ENCODE peak calls at places on chromosomes 16 and 17, in six cellular contexts. N is astrocyte of the cerebellum, Y is RWPE2, S is fibroblast of mammary gland, H is heart left ventricle, M is vagina. W is an unnamed sample.

GRCh38 chr16:8849411-8850011 is 19.3 kb downstream of the CARHSP1 start:
- DNase-seq in N (no peak), Y (peak; percentile 84), S (peak; percentile 87), H (no peak), M (no peak), W (no peak)

GRCh38 chr16:66845791-66846221 is 1.6 kb downstream of the CA7 start:
- DNase-seq in N (no peak), Y (peak; percentile 45), S (no peak), H (no peak), M (no peak), W (no peak)

GRCh38 chr16:19119564-19119963 is 5.8 kb downstream of the ITPRIPL2 start:
- DNase-seq in N (no peak), Y (no peak), S (peak; percentile 97), H (no peak), M (no peak), W (no peak)

GRCh38 chr16:35691057-35691456 is 2231.6 kb downstream of the TP53TG3F start:
- DNase-seq in N (no peak), Y (peak; percentile 23), S (no peak), H (no peak), M (no peak), W (no peak)

GRCh38 chr16:22141746-22142145 is 20.6 kb upstream of the SDR42E2 start:
- DNase-seq in N (no peak), Y (no peak), S (peak; percentile 47), H (no peak), M (no peak), W (no peak)

GRCh38 chr17:34981538-34982241 is 1.4 kb downstream of the LIG3 start:
- DNase-seq in N (no peak), Y (no peak), S (peak; percentile 68), H (no peak), M (no peak), W (no peak)

GRCh38 chr17:35520043-35520442 is 17.4 kb downstream of the SLFN12L start:
- DNase-seq in N (no peak), Y (no peak), S (no peak), H (no peak), M (no peak), W (no peak)

GRCh38 chr17:59696682-59697277 is 10.4 kb downstream of the PTRH2 start:
- DNase-seq in N (no peak), Y (no peak), S (no peak), H (no peak), M (no peak), W (no peak)

GRCh38 chr16:79298476-79299153 is 301.9 kb downstream of the MAF start:
- DNase-seq in N (no peak), Y (no peak), S (no peak), H (no peak), M (no peak), W (no peak)

GRCh38 chr17:17935321-17936271 is 36.6 kb downstream of the TOM1L2 start:
- DNase-seq in N (peak; percentile 63), Y (peak; percentile 68), S (peak; percentile 92), H (no peak), M (no peak), W (no peak)

GRCh38 chr17:57873261-57874057 is 23.6 kb upstream of the MRPS23 start:
- DNase-seq in N (no peak), Y (no peak), S (no peak), H (no peak), M (no peak), W (no peak)

GRCh38 chr17:69141802-69142472 is at the start of gene ABCA6:
- DNase-seq in N (no peak), Y (no peak), S (peak; percentile 92), H (no peak), M (no peak), W (no peak)

GRCh38 chr17:10046786-10047609 is 141.9 kb upstream of the RCVRN start:
- DNase-seq in N (no peak), Y (no peak), S (no peak), H (no peak), M (no peak), W (no peak)

GRCh38 chr17:41333836-41334235 is 16.8 kb downstream of the KRT33A start:
- DNase-seq in N (no peak), Y (no peak), S (no peak), H (no peak), M (no peak), W (no peak)

GRCh38 chr17:34703533-34703932 is 124.2 kb downstream of the TMEM132E start:
- DNase-seq in N (peak; percentile 6), Y (no peak), S (peak; percentile 27), H (peak; percentile 25), M (no peak), W (no peak)

GRCh38 chr17:31060814-31061550 is 33.8 kb upstream of the NF1 start:
- DNase-seq in N (no peak), Y (no peak), S (no peak), H (no peak), M (no peak), W (no peak)

GRCh38 chr16:89308391-89309333 is 91.2 kb downstream of the ZNF778 start:
- DNase-seq in N (no peak), Y (no peak), S (no peak), H (no peak), M (no peak), W (no peak)

GRCh38 chr17:67829331-67829730 is 4.0 kb downstream of the BPTF start:
- DNase-seq in N (no peak), Y (no peak), S (no peak), H (no peak), M (no peak), W (no peak)

GRCh38 chr17:74605361-74605760 is 13.3 kb upstream of the CD300LD start:
- DNase-seq in N (peak; percentile 19), Y (peak; percentile 91), S (peak; percentile 77), H (no peak), M (no peak), W (peak; percentile 12)

GRCh38 chr17:1999557-2000251 is 25.4 kb downstream of the RTN4RL1 start:
- DNase-seq in N (no peak), Y (no peak), S (no peak), H (peak; percentile 63), M (no peak), W (no peak)

GRCh38 chr16:77043076-77043475 is 147.9 kb upstream of the MON1B start:
- DNase-seq in N (no peak), Y (no peak), S (peak; percentile 41), H (no peak), M (no peak), W (peak; percentile 7)
- TF ChIP-seq CTCF in N (peak; percentile 27), Y (peak; percentile 59), S (peak; percentile 53), H (peak; percentile 32), M (no peak), W (peak; percentile 83)

GRCh38 chr17:63524051-63524450 is 893 bp downstream of the KCNH6 start:
- DNase-seq in N (no peak), Y (no peak), S (no peak), H (no peak), M (no peak), W (no peak)

GRCh38 chr17:63525190-63525946 is 2.2 kb downstream of the KCNH6 start:
- DNase-seq in N (no peak), Y (no peak), S (peak; percentile 10), H (no peak), M (no peak), W (no peak)

GRCh38 chr17:63526861-63527260 is 3.7 kb downstream of the KCNH6 start:
- DNase-seq in N (no peak), Y (no peak), S (no peak), H (no peak), M (no peak), W (no peak)

GRCh38 chr17:63519972-63520882 is 2.9 kb upstream of the KCNH6 start:
- DNase-seq in N (no peak), Y (no peak), S (no peak), H (no peak), M (no peak), W (peak; percentile 18)

GRCh38 chr17:63523256-63523869 is at the start of gene KCNH6:
- DNase-seq in N (no peak), Y (no peak), S (no peak), H (no peak), M (no peak), W (no peak)
- H3K4me3 ChIP-seq in N (peak within 1 kb of the TSS; percentile 11), Y (no peak within 1 kb of the TSS), S (no peak within 1 kb of the TSS), H (no peak within 1 kb of the TSS), M (no peak within 1 kb of the TSS), W (peak within 1 kb of the TSS; percentile 31)

DNA sequence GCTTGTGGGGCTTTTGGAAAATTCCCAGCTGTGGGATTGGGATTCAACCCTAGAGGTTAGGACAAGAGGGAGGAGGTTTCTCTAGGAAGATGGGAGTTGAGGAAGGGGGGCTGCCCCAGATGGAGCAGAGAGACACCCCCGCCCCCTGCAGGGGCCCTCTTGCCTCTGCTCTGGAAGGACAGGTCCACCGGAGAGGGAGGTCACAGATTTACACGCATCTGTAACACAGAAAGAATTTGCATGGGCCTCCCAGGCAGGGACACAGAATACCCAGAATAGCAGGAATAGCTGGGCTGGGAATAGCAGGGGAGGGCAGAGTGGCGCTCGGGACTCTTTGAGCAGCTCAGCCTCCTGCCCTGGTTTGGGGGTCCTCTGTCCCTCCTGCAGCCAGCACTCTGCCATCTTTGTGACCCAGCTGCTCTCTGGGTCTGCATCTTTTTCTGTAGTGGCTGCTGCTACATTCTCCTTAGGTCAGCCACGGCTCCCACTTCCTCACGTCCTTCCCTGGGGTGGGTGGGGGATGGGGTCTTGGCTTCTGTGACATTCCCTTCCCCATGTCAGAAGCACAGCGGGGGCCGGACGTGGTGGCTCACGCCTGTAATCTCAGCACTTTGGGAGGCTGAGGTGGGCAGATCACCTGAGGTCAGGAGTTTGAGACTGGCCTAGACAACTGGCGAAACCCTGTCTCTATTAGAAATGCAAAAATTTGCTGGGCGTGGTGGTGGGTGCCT is 33.9 kb upstream of the PLLP start:
- DNase-seq in N (no peak), Y (no peak), S (no peak), H (no peak), M (no peak), W (no peak)
- TF ChIP-seq CTCF in N (no peak), Y (no peak), S (no peak), H (no peak), M (no peak), W (no peak)

DNA sequence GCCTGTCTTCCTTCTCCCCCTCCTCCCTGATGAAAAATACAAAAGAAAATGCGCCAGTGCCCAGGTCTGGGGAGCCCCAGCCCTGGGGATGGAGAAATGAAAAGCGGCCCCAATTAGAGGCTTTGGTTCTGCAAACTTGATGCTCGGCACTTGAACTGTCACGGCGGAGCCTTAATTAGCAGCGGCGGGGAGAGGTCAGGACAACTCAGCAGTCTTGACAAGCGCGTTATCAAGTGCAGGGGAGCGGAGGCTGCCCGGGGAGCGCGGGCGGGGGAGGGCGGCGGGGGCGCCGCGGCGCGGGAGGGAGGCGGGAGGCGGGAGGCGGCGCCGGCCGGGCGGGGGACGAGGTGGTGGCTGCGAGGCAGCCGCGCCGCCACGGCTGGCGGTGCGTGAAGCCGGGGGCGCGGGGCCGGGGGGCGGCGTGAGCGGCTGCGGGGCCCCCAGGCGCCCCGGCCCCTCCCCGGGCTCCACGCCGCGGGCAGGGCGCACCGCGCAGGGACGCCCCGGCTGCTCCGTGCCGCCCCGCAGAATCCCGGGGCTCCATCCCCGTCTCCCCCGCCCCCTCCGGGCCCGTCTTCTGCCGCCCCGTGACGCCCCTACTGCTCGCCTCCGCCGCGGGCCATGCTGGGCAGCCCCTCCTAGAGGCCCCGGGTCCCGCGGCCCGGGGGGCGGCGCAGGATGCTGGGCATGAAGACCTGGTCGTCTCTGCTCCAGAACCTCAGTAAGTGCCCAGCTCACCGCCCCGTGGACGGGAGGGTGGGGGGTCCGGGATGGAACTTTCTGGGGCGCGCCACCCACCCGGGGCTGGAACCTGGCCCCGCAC is 150.5 kb upstream of the GSE1 start:
- DNase-seq in N (no peak), Y (no peak), S (no peak), H (peak; percentile 55), M (no peak), W (no peak)
- H3K4me3 ChIP-seq in N (no peak overlapping the region), Y (no peak overlapping the region), S (no peak overlapping the region), H (peak overlapping the region; percentile 54), M (peak overlapping the region; percentile 41), W (no peak overlapping the region)

GRCh38 chr17:77208217-77208808 is 67.5 kb downstream of the SEC14L1 start:
- DNase-seq in N (peak; percentile 20), Y (no peak), S (peak; percentile 54), H (peak; percentile 61), M (no peak), W (no peak)
- TF ChIP-seq CTCF in N (peak; percentile 46), Y (no peak), S (peak; percentile 24), H (peak; percentile 37), M (no peak), W (peak; percentile 11)

W was measured in epithelial cell of proximal tubule.